ENCODE peak calls at places on chromosomes 12 and 14, in nine cellular contexts. N, M, J, W, Y, R, S, I and Q are unnamed samples. For H3K9me3, the result is how much of the 10 kb centered on the place peaks cover.

GRCh38 chr12:47361389-47362031 is 281.8 kb upstream of the AMIGO2 start:
- DNase-seq in I (peak), N (peak), S (peak), Y (no peak), J (peak), M (no peak), R (peak), W (peak), Q (no peak)

GRCh38 chr14:53551862-53552261 is 398.7 kb upstream of the DDHD1 start:
- DNase-seq in Y (no peak), W (no peak), R (no peak), I (no peak), J (no peak), S (no peak), N (no peak), M (no peak), Q (no peak)

GRCh38 chr14:74647061-74647833 is 35.2 kb upstream of the LTBP2 start:
- DNase-seq in N (no peak), J (no peak), S (no peak), M (no peak), R (no peak), Y (no peak), I (no peak), W (no peak), Q (no peak)

GRCh38 chr12:124875803-124876132 is 12.1 kb upstream of the SCARB1 start:
- DNase-seq in S (no peak), Y (no peak), J (no peak), I (no peak), R (no peak), M (no peak), W (no peak), N (no peak), Q (no peak)

GRCh38 chr12:56878010-56878339 is 56.2 kb downstream of the SDR9C7 start:
- DNase-seq in R (no peak), Y (no peak), S (no peak), J (no peak), I (no peak), M (no peak), N (no peak), W (no peak), Q (no peak)

GRCh38 chr12:27864521-27864920 is 84.5 kb upstream of the MANSC4 start:
- DNase-seq in W (no peak), N (no peak), S (no peak), Y (no peak), R (no peak), M (no peak), J (no peak), I (no peak), Q (no peak)

GRCh38 chr12:2775431-2775830 is 19.3 kb upstream of the FKBP4 start:
- DNase-seq in J (no peak), M (no peak), W (no peak), N (no peak), R (no peak), S (no peak), Y (no peak), I (no peak), Q (no peak)

GRCh38 chr14:20429801-20430669 is 5.9 kb downstream of the KLHL33 start:
- DNase-seq in Y (no peak), W (no peak), I (no peak), M (no peak), J (no peak), N (no peak), S (no peak), R (peak), Q (no peak)

GRCh38 chr12:112877006-112877405 is 29.8 kb upstream of the OAS1 start:
- DNase-seq in S (no peak), I (no peak), W (no peak), J (no peak), Y (no peak), N (no peak), R (no peak), M (no peak), Q (no peak)

GRCh38 chr12:2138871-2139308 is 86.1 kb downstream of the CACNA1C start:
- DNase-seq in N (no peak), J (no peak), M (no peak), I (no peak), S (no peak), W (no peak), R (no peak), Y (no peak), Q (no peak)

GRCh38 chr12:7101694-7102131 is 7.3 kb downstream of the C1RL start:
- DNase-seq in I (no peak), N (no peak), S (no peak), M (no peak), Y (no peak), J (no peak), W (no peak), R (no peak), Q (no peak)
- H3K4me3 ChIP-seq in I (no peak), N (no peak), S (no peak), M (no peak), Y (no peak), J (no peak), W (no peak), R (no peak), Q (no peak)

DNA sequence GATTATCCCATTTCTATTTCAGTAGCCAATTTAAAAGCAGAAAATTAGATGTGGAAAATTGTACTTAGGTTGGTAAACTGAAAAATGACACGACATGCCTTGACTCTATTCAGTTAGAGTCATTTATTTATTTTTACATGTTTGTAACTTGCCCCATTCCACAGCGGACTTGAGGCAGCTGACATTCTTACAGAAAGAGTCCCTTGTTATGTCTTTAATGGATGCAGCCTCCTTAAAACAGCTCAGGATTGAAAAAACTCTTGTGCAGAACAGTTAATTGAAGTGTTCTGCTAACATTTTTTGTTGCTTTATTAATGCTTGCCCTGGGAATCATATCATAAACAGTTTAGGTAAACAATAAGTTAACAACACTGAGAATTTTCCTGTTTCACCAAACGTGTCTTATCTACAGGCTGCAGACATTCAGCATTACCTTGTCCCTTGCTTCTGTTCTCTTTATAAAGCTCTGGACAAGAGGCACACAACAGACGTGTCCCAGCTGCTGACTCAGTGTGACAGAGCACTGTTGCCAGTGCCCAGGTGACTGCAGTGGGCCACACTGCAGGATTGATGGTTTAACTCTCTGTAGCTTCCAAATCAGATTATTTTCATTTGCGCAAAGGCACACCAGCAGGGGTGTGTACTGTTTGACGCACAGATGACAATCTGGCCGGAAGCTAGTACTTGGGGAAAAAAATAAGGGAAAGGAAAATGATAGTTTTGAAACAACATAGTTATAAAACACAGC is 101.6 kb downstream of the PELI2 start:
- DNase-seq in M (no peak), R (no peak), N (no peak), J (no peak), I (no peak), S (no peak), Y (no peak), W (no peak), Q (no peak)
- H3K9me3 ChIP-seq in M (under half), R (under half), N (under half), J (under half), I (under half), S (under half), Y (under half), W (under half), Q (under half)

GRCh38 chr12:10636124-10636523 is 22.7 kb upstream of the MAGOHB start:
- DNase-seq in W (no peak), I (no peak), M (no peak), J (no peak), Y (no peak), R (no peak), S (no peak), N (no peak), Q (no peak)
- H3K27ac ChIP-seq in W (peak), I (no peak), M (no peak), J (no peak), Y (no peak), R (no peak), S (no peak), N (no peak), Q (no peak)

GRCh38 chr12:63079791-63080395 is 71.1 kb downstream of the AVPR1A start:
- DNase-seq in Y (no peak), M (no peak), N (no peak), I (no peak), R (no peak), J (no peak), S (no peak), W (no peak), Q (no peak)

GRCh38 chr12:63069860-63070617 is 81.0 kb downstream of the AVPR1A start:
- DNase-seq in W (no peak), N (no peak), R (no peak), Y (no peak), J (no peak), I (no peak), S (no peak), M (no peak), Q (no peak)

GRCh38 chr12:63078911-63079310 is 72.1 kb downstream of the AVPR1A start:
- DNase-seq in S (no peak), M (peak), I (no peak), W (no peak), N (no peak), J (no peak), R (no peak), Y (no peak), Q (no peak)

GRCh38 chr12:63070709-63071108 is 80.3 kb downstream of the AVPR1A start:
- DNase-seq in N (no peak), R (no peak), W (no peak), I (no peak), S (no peak), J (no peak), Y (no peak), M (no peak), Q (no peak)

DNA sequence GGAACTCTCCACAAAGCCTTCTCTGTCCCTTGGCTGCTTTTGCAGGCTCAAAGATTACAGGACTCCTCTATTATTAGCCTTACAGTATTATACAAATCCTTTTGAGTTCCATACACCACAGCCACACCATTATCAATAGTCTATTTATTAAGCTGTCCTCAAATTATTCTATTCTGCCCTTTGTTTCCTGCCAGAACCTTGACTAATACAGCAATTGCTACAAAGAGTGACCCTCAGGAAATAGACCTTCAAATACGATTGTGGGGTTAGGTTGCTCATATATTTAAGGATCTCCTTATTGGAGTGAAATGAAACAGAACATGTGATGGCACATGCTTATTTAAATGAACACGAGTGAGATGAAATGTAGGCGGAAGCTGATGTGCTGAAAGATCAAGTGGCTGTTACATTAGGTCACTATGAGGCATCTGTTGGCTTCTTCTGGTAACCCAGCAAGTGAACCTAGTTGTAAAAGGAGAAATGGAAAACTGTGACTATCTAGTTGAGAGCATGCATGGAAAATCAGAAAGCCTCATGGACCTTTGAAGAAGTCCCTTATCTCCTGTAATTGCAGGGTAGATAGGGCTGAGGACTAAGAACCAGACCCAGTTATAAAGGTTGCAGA is 75.5 kb downstream of the AVPR1A start:
- DNase-seq in J (no peak), Y (no peak), S (no peak), I (no peak), R (no peak), M (no peak), N (no peak), W (no peak), Q (no peak)
- H3K4me3 ChIP-seq in J (no peak), Y (no peak), S (no peak), I (no peak), R (no peak), M (no peak), N (no peak), W (no peak), Q (no peak)

GRCh38 chr12:9143137-9143536 is 27.4 kb upstream of the A2M start:
- DNase-seq in S (no peak), Y (no peak), W (no peak), J (no peak), R (no peak), I (no peak), M (no peak), N (no peak), Q (no peak)
- H3K9me3 ChIP-seq in S (under half), Y (under half), W (under half), J (under half), R (under half), I (under half), M (under half), N (under half), Q (under half)